ENCODE peak calls at places on chromosomes 6 and 20, in five cellular contexts. P is astrocyte of the spinal cord, F is bronchial epithelial cell, B is germinal center, K is choroid plexus epithelial cell. Z is an unnamed sample.

GRCh38 chr6:113969888-113970807 is 800 bp downstream of the HDAC2 start:
- DNase-seq in P (peak), F (peak), B (peak), K (peak), Z (no peak)

GRCh38 chr6:43705996-43706395 is 18.4 kb upstream of the MRPS18A start:
- DNase-seq in P (no peak), F (peak), B (peak), K (peak), Z (no peak)

GRCh38 chr20:33945391-33946079 is 48.2 kb upstream of the RALY start:
- DNase-seq in P (peak), F (peak), B (no peak), K (peak), Z (no peak)

GRCh38 chr6:11909696-11910132 is 102.4 kb upstream of the HIVEP1 start:
- DNase-seq in P (peak), F (peak), B (no peak), K (peak), Z (no peak)

GRCh38 chr20:1533059-1533458 is 24.4 kb downstream of the SIRPD start:
- DNase-seq in P (no peak), F (peak), B (no peak), K (no peak), Z (no peak)

GRCh38 chr6:157762636-157763035 is 60.4 kb upstream of the SNX9 start:
- DNase-seq in P (no peak), F (no peak), B (peak), K (peak), Z (no peak)

GRCh38 chr20:62999580-62999979 is 7.2 kb downstream of the BHLHE23 start:
- DNase-seq in P (no peak), F (no peak), B (no peak), K (no peak), Z (no peak)

GRCh38 chr6:110329729-110330436 is 28.3 kb downstream of the METTL24 start:
- DNase-seq in P (no peak), F (no peak), B (no peak), K (peak), Z (no peak)

GRCh38 chr6:66161546-66162108 is 454.6 kb upstream of the EYS start:
- DNase-seq in P (no peak), F (no peak), B (no peak), K (no peak), Z (no peak)

GRCh38 chr20:23165307-23165750 is 79.2 kb upstream of the CD93 start:
- DNase-seq in P (no peak), F (no peak), B (no peak), K (no peak), Z (no peak)

GRCh38 chr6:30136570-30137286 is 788 bp downstream of the TRIM40 start:
- DNase-seq in P (no peak), F (no peak), B (no peak), K (no peak), Z (no peak)

GRCh38 chr20:15618912-15619311 is 954.3 kb downstream of the KIF16B start:
- DNase-seq in P (no peak), F (no peak), B (no peak), K (no peak), Z (no peak)

GRCh38 chr6:148272084-148272483 is 70.6 kb upstream of the SASH1 start:
- DNase-seq in P (peak), F (peak), B (no peak), K (peak), Z (no peak)

GRCh38 chr20:56788671-56789610 is 159.8 kb downstream of the TFAP2C start:
- DNase-seq in P (peak), F (no peak), B (no peak), K (peak), Z (no peak)

GRCh38 chr6:788058-788457 is 95.1 kb upstream of the EXOC2 start:
- DNase-seq in P (no peak), F (peak), B (no peak), K (no peak), Z (no peak)

GRCh38 chr20:33418033-33418432 is 16.7 kb upstream of the CDK5RAP1 start:
- DNase-seq in P (no peak), F (no peak), B (no peak), K (no peak), Z (no peak)

GRCh38 chr6:56356431-56356830 is 109.1 kb upstream of the COL21A1 start:
- DNase-seq in P (peak), F (peak), B (no peak), K (peak), Z (no peak)

GRCh38 chr6:98839788-98840361 is 5.5 kb downstream of the POU3F2 start:
- DNase-seq in P (peak), F (peak), B (no peak), K (peak), Z (no peak)

GRCh38 chr20:51104960-51105460 is 82.1 kb upstream of the KCNG1 start:
- DNase-seq in P (no peak), F (no peak), B (no peak), K (peak), Z (no peak)

GRCh38 chr6:12866422-12867029 is 150.0 kb downstream of the PHACTR1 start:
- DNase-seq in P (no peak), F (no peak), B (no peak), K (no peak), Z (no peak)

GRCh38 chr6:42745083-42745637 is 743 bp downstream of the TBCC start:
- DNase-seq in P (peak), F (no peak), B (no peak), K (peak), Z (no peak)

GRCh38 chr6:2725999-2726567 is 24.6 kb downstream of the MYLK4 start:
- DNase-seq in P (peak), F (peak), B (peak), K (peak), Z (no peak)

GRCh38 chr20:49306903-49307336 is 29.1 kb upstream of the ZNFX1 start:
- DNase-seq in P (no peak), F (no peak), B (no peak), K (no peak), Z (no peak)

GRCh38 chr6:123022980-123023379 is 26.9 kb downstream of the CLVS2 start:
- DNase-seq in P (peak), F (peak), B (no peak), K (peak), Z (no peak)

GRCh38 chr6:157453978-157454377 is 73.0 kb downstream of the ZDHHC14 start:
- DNase-seq in P (no peak), F (no peak), B (no peak), K (no peak), Z (no peak)

GRCh38 chr20:56724246-56724757 is 95.2 kb downstream of the TFAP2C start:
- DNase-seq in P (no peak), F (no peak), B (no peak), K (no peak), Z (no peak)

GRCh38 chr6:129923520-129923919 is 62.4 kb upstream of the TMEM244 start:
- DNase-seq in P (peak), F (peak), B (no peak), K (peak), Z (no peak)

GRCh38 chr20:44053046-44053445 is 133.9 kb downstream of the JPH2 start:
- DNase-seq in P (no peak), F (no peak), B (no peak), K (no peak), Z (no peak)

GRCh38 chr6:38637756-38638155 is 2.0 kb downstream of the BTBD9 start:
- DNase-seq in P (no peak), F (no peak), B (no peak), K (no peak), Z (no peak)

GRCh38 chr6:69974193-69974592 is 107.8 kb downstream of the COL19A1 start:
- DNase-seq in P (no peak), F (peak), B (no peak), K (peak), Z (no peak)

GRCh38 chr6:143615785-143616184 is 62.0 kb upstream of the PHACTR2 start:
- DNase-seq in P (no peak), F (no peak), B (no peak), K (no peak), Z (no peak)

GRCh38 chr6:22101163-22101562 is 195.7 kb downstream of the PRL start:
- DNase-seq in P (no peak), F (no peak), B (no peak), K (no peak), Z (no peak)

GRCh38 chr6:70108230-70108629 is 194.7 kb downstream of the COL9A1 start:
- DNase-seq in P (peak), F (peak), B (peak), K (peak), Z (no peak)

Z was measured in cortex of kidney.